ENCODE peak calls at places on chromosomes 11 and 22, in four cellular contexts. Q is K562, J is HepG2, E is H1. C is an unnamed sample.

GRCh38 chr22:24706050-24706449 is 68.5 kb downstream of the PIWIL3 start:
- DNase-seq in E (no peak), Q (peak), J (peak), C (no peak)

GRCh38 chr11:12042215-12042676 is 33.8 kb upstream of the DKK3 start:
- DNase-seq in E (no peak), J (peak), Q (no peak), C (no peak)

GRCh38 chr22:41132555-41132954 is 40.2 kb downstream of the EP300 start:
- DNase-seq in Q (no peak), E (no peak), J (no peak), C (no peak)

GRCh38 chr11:18347471-18348125 is 25.2 kb downstream of the GTF2H1 start:
- DNase-seq in E (no peak), Q (no peak), J (no peak), C (no peak)

GRCh38 chr11:78350646-78351165 is 66.9 kb downstream of the GAB2 start:
- DNase-seq in Q (no peak), J (no peak), E (no peak), C (peak)

GRCh38 chr11:122253541-122254317 is 137.7 kb upstream of the BLID start:
- DNase-seq in Q (no peak), E (no peak), J (no peak), C (no peak)

GRCh38 chr11:119505861-119506260 is 82.9 kb upstream of the THY1 start:
- DNase-seq in E (no peak), J (no peak), Q (no peak), C (no peak)

GRCh38 chr11:64767344-64768299 is 7.8 kb upstream of the PYGM start:
- DNase-seq in J (peak), E (no peak), Q (no peak), C (no peak)

GRCh38 chr11:22491826-22492225 is 133.8 kb downstream of the FANCF start:
- DNase-seq in E (no peak), Q (no peak), J (no peak), C (no peak)

GRCh38 chr11:4467811-4468606 is 14.4 kb upstream of the OR52K1 start:
- DNase-seq in Q (no peak), E (no peak), J (no peak), C (no peak)

GRCh38 chr11:72579816-72580647 is 94.2 kb downstream of the PDE2A start:
- DNase-seq in J (no peak), Q (no peak), E (no peak), C (no peak)

GRCh38 chr22:45999379-45999971 is 22.5 kb upstream of the WNT7B start:
- DNase-seq in J (no peak), E (no peak), Q (no peak), C (no peak)

GRCh38 chr22:29277927-29278326 is 9.9 kb downstream of the EWSR1 start:
- DNase-seq in J (no peak), Q (no peak), E (no peak), C (no peak)

GRCh38 chr11:73585834-73586575 is 11.9 kb downstream of the FAM168A start:
- DNase-seq in Q (no peak), E (no peak), J (no peak), C (no peak)

GRCh38 chr11:12241401-12241800 is 131.0 kb downstream of the MICAL2 start:
- DNase-seq in J (no peak), E (no peak), Q (no peak), C (no peak)

GRCh38 chr11:18768472-18768901 is 23.1 kb downstream of the PTPN5 start:
- DNase-seq in Q (no peak), E (no peak), J (no peak), C (peak)

GRCh38 chr11:119185916-119186634 is 800 bp downstream of the NHERF4 start:
- DNase-seq in J (no peak), Q (peak), E (no peak), C (no peak)

GRCh38 chr11:62669420-62670161 is 1.9 kb upstream of the UQCC3 start:
- DNase-seq in Q (peak), J (peak), E (no peak), C (no peak)

GRCh38 chr11:69131644-69132300 is 24.0 kb upstream of the SMIM38 start:
- DNase-seq in E (peak), J (peak), Q (peak), C (no peak)

GRCh38 chr11:119094816-119095065 is 6.9 kb downstream of the DPAGT1 start:
- DNase-seq in J (peak), E (no peak), Q (peak), C (no peak)

GRCh38 chr22:22371031-22371541 is 126.5 kb downstream of the VPREB1 start:
- DNase-seq in E (no peak), Q (peak), J (no peak), C (no peak)

DNA sequence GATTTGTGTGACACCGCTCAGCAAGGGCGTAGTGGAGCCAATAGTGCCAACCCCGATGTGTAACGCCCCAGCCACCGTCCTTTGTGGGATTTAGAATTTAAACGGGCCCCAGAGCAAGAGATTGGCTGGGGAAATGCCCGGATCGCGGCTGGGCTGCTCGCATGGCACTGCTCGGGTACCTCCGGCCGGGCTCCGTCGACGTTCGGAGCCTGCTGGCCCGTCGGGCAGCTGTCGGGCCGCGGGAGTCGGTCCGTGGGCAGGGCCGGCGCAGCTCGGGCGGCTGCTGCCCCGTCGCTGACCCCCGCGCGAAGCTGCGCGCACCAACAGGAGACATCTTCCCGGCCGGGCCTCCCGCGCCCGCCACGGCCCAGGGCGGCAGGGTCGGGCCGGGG is 1.4 kb upstream of the KDM2A start:
- DNase-seq in E (no peak), Q (no peak), J (no peak), C (no peak)
- TF ChIP-seq CREB1 in E (no peak), Q (no peak), J (no peak), C (no peak)

GRCh38 chr11:102473543-102473942 is 21.0 kb upstream of the TMEM123 start:
- DNase-seq in J (no peak), E (no peak), Q (no peak), C (no peak)
- TF ChIP-seq GABPA in J (no peak), E (no peak), Q (no peak), C (no peak)

GRCh38 chr11:32280339-32280738 is 155.0 kb downstream of the WT1 start:
- DNase-seq in Q (no peak), J (no peak), E (no peak), C (no peak)
- TF ChIP-seq CREB1 in Q (no peak), J (no peak), E (no peak), C (no peak)

GRCh38 chr22:36506637-36507517 is at the start of gene FOXRED2:
- DNase-seq in J (peak), Q (peak), E (peak), C (no peak)
- TF ChIP-seq GABPA in J (no peak), Q (peak), E (no peak), C (no peak)

DNA sequence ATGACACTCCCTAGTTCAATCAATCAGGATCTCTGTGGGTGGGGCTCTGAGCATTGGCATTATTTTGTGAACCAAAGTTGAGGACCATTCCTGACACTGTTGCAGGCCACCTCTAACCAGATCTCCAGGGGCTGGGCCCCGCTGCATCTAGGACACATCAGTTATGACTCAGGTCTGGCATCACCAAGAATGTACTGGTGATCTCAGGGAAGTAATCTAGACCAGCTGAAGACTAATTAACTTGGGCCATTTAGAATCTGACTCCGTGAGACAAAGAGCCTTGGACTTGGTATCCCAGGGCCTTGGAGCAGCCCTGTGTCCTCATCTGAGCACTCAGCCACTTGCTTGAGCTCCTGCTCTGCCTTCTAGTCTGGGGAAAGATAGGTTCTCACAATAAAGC is 200.6 kb downstream of the KIRREL3 start:
- DNase-seq in Q (no peak), E (no peak), J (no peak), C (no peak)
- TF ChIP-seq CREB1 in Q (no peak), E (no peak), J (no peak), C (no peak)

C was measured in GM12878.